ENCODE peak calls at places on chromosomes 2 and 18, in four cellular contexts. Q is stimulated activated CD4-positive, alpha-beta T cell treated with anti-CD3 and anti-CD28 coated beads, Interleukin-4, amount 100 ng/mL, for 24 hours; H is myocyte; W is activated naive CD8-positive, alpha-beta T cell treated with anti-CD3 and anti-CD28 coated beads, Interleukin-2, amount 50 U/mL, for 24 hours. E is an unnamed sample.

GRCh38 chr2:157839162-157839801 is 36.8 kb downstream of the ACVR1 start:
- DNase-seq in H (peak; percentile 91), Q (no peak), W (no peak), E (no peak)

GRCh38 chr2:47299555-47299954 is 103.4 kb upstream of the MSH2 start:
- DNase-seq in Q (no peak), H (peak; percentile 34), W (no peak), E (no peak)

GRCh38 chr2:153819501-153819900 is 52.2 kb upstream of the GALNT13 start:
- DNase-seq in Q (no peak), H (no peak), W (no peak), E (no peak)

GRCh38 chr2:54409752-54410151 is 46.4 kb upstream of the SPTBN1 start:
- DNase-seq in Q (no peak), W (no peak), H (peak; percentile 74), E (no peak)

GRCh38 chr2:240856151-240856980 is 12.3 kb upstream of the AGXT start:
- DNase-seq in Q (no peak), W (no peak), H (no peak), E (no peak)

GRCh38 chr2:196737046-196737445 is 62.4 kb downstream of the GTF3C3 start:
- DNase-seq in H (no peak), W (no peak), Q (no peak), E (no peak)

GRCh38 chr18:7370375-7370774 is 139.5 kb downstream of the LRRC30 start:
- DNase-seq in W (no peak), H (no peak), Q (no peak), E (no peak)

GRCh38 chr2:239165206-239165831 is 235.5 kb downstream of the HDAC4 start:
- DNase-seq in Q (no peak), W (no peak), H (no peak), E (peak; percentile 1)

GRCh38 chr2:71843391-71843850 is 304.2 kb downstream of the CYP26B1 start:
- DNase-seq in W (no peak), H (peak; percentile 57), Q (no peak), E (no peak)

GRCh38 chr2:127163922-127164321 is 56.2 kb downstream of the CYP27C1 start:
- DNase-seq in H (no peak), W (no peak), Q (no peak), E (no peak)

GRCh38 chr2:86476092-86476491 is 34.9 kb downstream of the KDM3A start:
- DNase-seq in Q (no peak), W (no peak), H (no peak), E (no peak)

GRCh38 chr18:77567202-77567601 is 317.6 kb downstream of the GALR1 start:
- DNase-seq in W (no peak), H (no peak), Q (no peak), E (no peak)

GRCh38 chr2:230913812-230914211 is 11.2 kb downstream of the GPR55 start:
- DNase-seq in W (no peak), H (peak; percentile 12), Q (no peak), E (peak; percentile 5)

GRCh38 chr2:172011814-172012580 is 12.2 kb downstream of the METAP1D start:
- DNase-seq in W (no peak), Q (no peak), H (no peak), E (no peak)